ENCODE peak calls at places on chromosomes 13 and 19, in ten cellular contexts. J is dermis blood vessel endothelial cell; C is NCI-H345; Z is fibroblast of the conjunctiva; Y is fibroblast of lung; Q is T47D; P is Caco-2; E is stimulated activated effector memory CD8-positive, alpha-beta T cell treated with anti-CD3 and anti-CD28 coated beads, Interleukin-12 subunit alpha, Interleukin-12 subunit beta, amount 100 ng/mL, for 72 hours; H is bronchial epithelial cell; X is NCI-H1436. N is an unnamed sample.

GRCh38 chr19:1683869-1684572 is 31.6 kb upstream of the TCF3 start:
- DNase-seq in J (no peak), C (no peak), Z (no peak), Y (no peak), Q (no peak), P (no peak), E (no peak), H (no peak), X (no peak), N (no peak)

GRCh38 chr13:29993716-29994488 is 143.5 kb upstream of the UBL3 start:
- DNase-seq in J (peak), C (no peak), Z (no peak), Y (peak), Q (no peak), P (no peak), E (no peak), H (peak), X (no peak), N (peak)

GRCh38 chr19:51274037-51274370 is 23.1 kb downstream of the SIGLECL1 start:
- DNase-seq in J (no peak), C (no peak), Z (no peak), Y (no peak), Q (no peak), P (no peak), E (no peak), H (no peak), X (no peak), N (no peak)

GRCh38 chr19:42216653-42217521 is 590 bp downstream of the DEDD2 start:
- DNase-seq in J (peak), C (no peak), Z (no peak), Y (peak), Q (no peak), P (peak), E (no peak), H (no peak), X (no peak), N (no peak)

GRCh38 chr13:59409211-59409610 is 754.5 kb downstream of the DIAPH3 start:
- DNase-seq in J (peak), C (peak), Z (no peak), Y (peak), Q (no peak), P (no peak), E (no peak), H (no peak), X (no peak), N (peak)

GRCh38 chr13:35139591-35139990 is 197.5 kb downstream of the NBEA start:
- DNase-seq in J (peak), C (no peak), Z (no peak), Y (peak), Q (no peak), P (no peak), E (no peak), H (peak), X (no peak), N (no peak)

GRCh38 chr19:50555447-50556235 is 12.6 kb downstream of the LRRC4B start:
- DNase-seq in J (no peak), C (no peak), Z (no peak), Y (no peak), Q (no peak), P (peak), E (no peak), H (no peak), X (no peak), N (no peak)

GRCh38 chr13:113981201-113981605 is 7.3 kb upstream of the C13orf46 start:
- DNase-seq in J (no peak), C (peak), Z (no peak), Y (no peak), Q (no peak), P (no peak), E (no peak), H (peak), X (no peak), N (no peak)